ENCODE peak calls at places on chromosomes 16 and 17, in ten cellular contexts. Z, V, H, C, P, X, Q, D, T and G are unnamed samples.

GRCh38 chr17:32720671-32721070 is 156.3 kb downstream of the MYO1D start:
- DNase-seq in P (no peak), Z (no peak), H (no peak), D (no peak), Q (no peak), X (no peak), C (no peak), T (no peak), V (no peak), G (no peak)

GRCh38 chr16:86631441-86631840 is 53.1 kb downstream of the FOXL1 start:
- DNase-seq in P (no peak), Z (no peak), H (no peak), Q (no peak), V (no peak), C (no peak), X (no peak), D (no peak), T (no peak), G (no peak)

GRCh38 chr17:81528651-81529436 is 667 bp downstream of the FSCN2 start:
- DNase-seq in P (no peak), X (no peak), H (no peak), V (no peak), T (no peak), Z (no peak), D (no peak), C (no peak), Q (no peak), G (no peak)

GRCh38 chr16:48250520-48251278 is 3.4 kb upstream of the ABCC11 start:
- DNase-seq in T (no peak), Q (no peak), Z (no peak), X (no peak), P (no peak), H (no peak), V (no peak), D (no peak), C (no peak), G (no peak)

GRCh38 chr16:11400076-11400475 is 54.8 kb downstream of the RMI2 start:
- DNase-seq in P (no peak), T (no peak), C (no peak), H (no peak), Q (no peak), X (no peak), Z (peak; percentile 53), D (no peak), V (no peak), G (no peak)

GRCh38 chr16:7113949-7114348 is 218.7 kb upstream of the RBFOX1 start:
- DNase-seq in V (no peak), C (no peak), T (no peak), D (no peak), P (no peak), X (no peak), Q (no peak), Z (no peak), H (no peak), G (no peak)

GRCh38 chr17:41614098-41614497 is 1.5 kb upstream of the KRT16 start:
- DNase-seq in X (no peak), V (no peak), Q (no peak), P (no peak), D (no peak), C (no peak), H (no peak), T (no peak), Z (peak; percentile 52), G (no peak)

GRCh38 chr17:71709271-71709670 is 411.5 kb upstream of the SOX9 start:
- DNase-seq in T (no peak), V (no peak), Z (no peak), P (no peak), X (no peak), D (no peak), H (no peak), Q (no peak), C (no peak), G (no peak)

GRCh38 chr17:33927732-33928133 is 327.4 kb upstream of the CCL2 start:
- DNase-seq in P (no peak), Q (no peak), D (no peak), V (no peak), T (no peak), C (no peak), H (no peak), X (no peak), Z (no peak), G (no peak)

GRCh38 chr17:59154335-59154720 is 658 bp downstream of the SKA2 start:
- DNase-seq in Z (peak; percentile 70), P (peak; percentile 37), T (no peak), D (peak; percentile 79), V (peak; percentile 39), C (peak; percentile 46), X (no peak), H (no peak), Q (peak; percentile 41), G (no peak)

GRCh38 chr16:4489030-4489429 is 12.8 kb downstream of the HMOX2 start:
- DNase-seq in T (no peak), Q (no peak), X (no peak), Z (no peak), P (no peak), C (no peak), H (no peak), V (no peak), D (no peak), G (no peak)

GRCh38 chr16:75420987-75421819 is 12.1 kb downstream of the CFDP1 start:
- DNase-seq in C (peak; percentile 82), H (peak; percentile 53), X (no peak), P (peak; percentile 70), Q (peak; percentile 73), V (peak; percentile 35), D (peak; percentile 86), T (no peak), Z (peak; percentile 84), G (no peak)

GRCh38 chr17:80365983-80366382 is 49.0 kb upstream of the ENDOV start:
- DNase-seq in Z (peak; percentile 55), H (no peak), V (no peak), X (no peak), P (no peak), T (no peak), D (no peak), C (no peak), Q (no peak), G (no peak)

DNA sequence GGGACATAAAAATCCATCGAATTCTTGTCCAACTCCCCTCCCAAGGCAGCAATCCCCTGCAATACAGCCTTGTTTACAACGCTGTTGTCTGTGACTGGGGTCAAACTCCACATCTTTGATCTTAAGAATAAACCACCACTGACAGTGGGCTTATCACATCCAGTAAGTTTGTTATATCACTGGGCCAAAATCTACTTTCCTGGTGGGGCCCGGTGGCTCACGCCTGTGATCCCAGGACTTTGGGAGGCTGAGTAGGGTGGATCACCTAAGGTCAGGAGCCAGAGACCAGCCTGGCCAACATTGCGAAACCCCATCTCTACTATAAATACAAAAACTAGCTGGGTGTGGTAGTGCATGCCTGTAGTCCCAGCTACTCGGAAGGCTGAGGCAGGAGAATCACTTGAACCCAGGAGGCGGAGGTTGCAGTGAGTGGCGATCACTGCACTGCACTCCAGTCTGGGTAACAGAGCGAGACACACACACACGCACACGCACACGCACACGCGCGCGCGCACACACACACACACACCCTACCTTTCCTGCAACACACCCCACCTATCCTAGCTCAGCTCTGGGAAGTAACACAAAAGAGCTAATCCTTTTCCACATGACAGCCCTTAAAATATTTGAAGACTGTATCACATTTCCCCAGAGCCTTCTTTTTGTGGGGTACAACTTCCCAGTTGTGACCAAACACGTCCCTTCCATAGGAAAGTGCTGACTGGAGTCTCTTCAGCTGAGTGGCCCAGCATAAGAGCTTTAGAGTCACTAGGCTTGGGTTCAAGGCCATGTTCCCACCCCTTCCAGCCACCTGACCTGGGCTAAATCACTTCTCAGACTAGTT is 20.9 kb upstream of the ABCC1 start:
- DNase-seq in T (no peak), Z (peak; percentile 26), Q (peak; percentile 73), P (no peak), D (no peak), H (no peak), X (no peak), V (no peak), C (peak; percentile 30), G (no peak)
- TF ChIP-seq POLR2A in T (no peak), Z (no peak), Q (no peak), P (no peak), D (no peak), H (no peak), X (no peak), V (no peak), C (no peak), G (no peak)

GRCh38 chr17:74798239-74798707 is 22.1 kb upstream of the NAT9 start:
- DNase-seq in H (no peak), Q (no peak), V (no peak), P (no peak), T (no peak), X (no peak), Z (no peak), D (no peak), C (no peak), G (no peak)
- TF ChIP-seq POLR2AphosphoS5 in H (no peak), Q (no peak), V (no peak), P (no peak), T (no peak), X (no peak), Z (no peak), D (no peak), C (no peak), G (no peak)

GRCh38 chr16:83932304-83932703 is 20.7 kb upstream of the OSGIN1 start:
- DNase-seq in D (no peak), T (no peak), C (no peak), P (no peak), V (no peak), Q (no peak), X (no peak), H (no peak), Z (no peak), G (no peak)
- TF ChIP-seq CTCF in D (no peak), T (no peak), C (no peak), P (no peak), V (no peak), Q (no peak), X (no peak), H (no peak), Z (no peak), G (no peak)

GRCh38 chr16:81752225-81752875 is 26.7 kb upstream of the PLCG2 start:
- DNase-seq in H (no peak), V (no peak), T (no peak), P (peak; percentile 52), Q (no peak), D (no peak), C (peak; percentile 73), X (peak; percentile 72), Z (peak; percentile 80), G (no peak)
- TF ChIP-seq POLR2A in H (no peak), V (no peak), T (no peak), P (no peak), Q (no peak), D (no peak), C (no peak), X (peak; percentile 86), Z (no peak), G (no peak)